ENCODE peak calls at places on chromosomes 12 and 14, in four cellular contexts. Q is osteocyte, N is tibial artery, F is gastrocnemius medialis. Z is an unnamed sample.

GRCh38 chr12:119153477-119154434 is 25.0 kb upstream of the HSPB8 start:
- DNase-seq in Q (no peak), N (peak; percentile 89), F (peak; percentile 88), Z (no peak)

GRCh38 chr14:59229653-59230406 is 41.4 kb downstream of the DAAM1 start:
- DNase-seq in N (no peak), F (no peak), Q (no peak), Z (no peak)

GRCh38 chr12:7229741-7230140 is 40.3 kb downstream of the PEX5 start:
- DNase-seq in N (no peak), F (no peak), Q (no peak), Z (no peak)

GRCh38 chr14:77238996-77239395 is 32.0 kb downstream of the NGB start:
- DNase-seq in N (no peak), F (no peak), Q (no peak), Z (no peak)

GRCh38 chr14:53380508-53381225 is 227.5 kb upstream of the DDHD1 start:
- DNase-seq in F (no peak), Q (no peak), N (no peak), Z (no peak)

GRCh38 chr12:112714166-112714565 is 77.4 kb upstream of the RPH3A start:
- DNase-seq in Q (no peak), F (no peak), N (no peak), Z (no peak)

GRCh38 chr12:82207556-82207955 is 150.6 kb downstream of the CCDC59 start:
- DNase-seq in N (no peak), F (no peak), Q (no peak), Z (no peak)

GRCh38 chr14:103624860-103625259 is 4.2 kb upstream of the KLC1 start:
- DNase-seq in N (peak; percentile 92), F (peak; percentile 69), Q (no peak), Z (no peak)

GRCh38 chr12:43336962-43337555 is 214.9 kb downstream of the ADAMTS20 start:
- DNase-seq in N (no peak), Q (no peak), F (no peak), Z (no peak)

GRCh38 chr12:68609955-68610434 is 704 bp upstream of the RAP1B start:
- DNase-seq in N (no peak), F (peak; percentile 31), Q (no peak), Z (no peak)

GRCh38 chr14:100069161-100069800 is 4.1 kb downstream of the EVL start:
- DNase-seq in F (no peak), N (no peak), Q (no peak), Z (no peak)

Z was measured in activated CD8-positive, alpha-beta memory T cell treated with anti-CD3 and anti-CD28 coated beads for 1 hour.